ENCODE peak calls at places on chromosomes 13 and 19, in four cellular contexts. I, S, U and G are unnamed samples.

GRCh38 chr13:98297043-98297442 is 120.0 kb upstream of the RNF113B start:
- DNase-seq in I (peak), S (no peak), U (no peak), G (peak)

GRCh38 chr19:13163609-13164364 is 13.6 kb downstream of the IER2 start:
- DNase-seq in U (peak), I (peak), S (no peak), G (no peak)

GRCh38 chr13:110014719-110015118 is 228.3 kb upstream of the IRS2 start:
- DNase-seq in U (no peak), I (peak), S (no peak), G (peak)

GRCh38 chr19:8395621-8396082 is 5.5 kb downstream of the RAB11B start:
- DNase-seq in S (no peak), U (peak), I (no peak), G (no peak)

GRCh38 chr19:17830567-17831418 is 9.5 kb upstream of the INSL3 start:
- DNase-seq in U (peak), I (peak), S (peak), G (peak)

GRCh38 chr19:45179063-45179847 is 671 bp downstream of the BLOC1S3 start:
- DNase-seq in U (peak), S (no peak), I (no peak), G (no peak)

GRCh38 chr13:41455725-41456419 is 1.5 kb upstream of the RGCC start:
- DNase-seq in I (no peak), S (no peak), U (no peak), G (no peak)

GRCh38 chr13:87919956-87920355 is 248.8 kb downstream of the SLITRK5 start:
- DNase-seq in S (no peak), U (no peak), I (no peak), G (no peak)

GRCh38 chr19:8641908-8642547 is 11.6 kb downstream of the NFILZ start:
- DNase-seq in U (peak), S (peak), I (no peak), G (no peak)

GRCh38 chr13:100130092-100130491 is 41.2 kb downstream of the PCCA start:
- DNase-seq in I (no peak), S (no peak), U (no peak), G (no peak)

GRCh38 chr19:48477067-48477685 is 8.0 kb downstream of the CYTH2 start:
- DNase-seq in I (no peak), U (no peak), S (no peak), G (no peak)

GRCh38 chr19:11017275-11018035 is 56.6 kb downstream of the SMARCA4 start:
- DNase-seq in S (no peak), U (no peak), I (no peak), G (no peak)

GRCh38 chr19:51807111-51807701 is 12.2 kb downstream of the FPR3 start:
- DNase-seq in I (no peak), S (no peak), U (peak), G (no peak)

GRCh38 chr19:13600091-13600490 is 93.8 kb upstream of the CACNA1A start:
- DNase-seq in I (no peak), U (no peak), S (no peak), G (no peak)

GRCh38 chr13:84296386-84296785 is 414.1 kb upstream of the SLITRK1 start:
- DNase-seq in U (no peak), S (no peak), I (no peak), G (no peak)